ENCODE peak calls at places on chromosomes 16 and 17, in four cellular contexts. J is GM12878, H is H1, U is HepG2. R is an unnamed sample.

GRCh38 chr16:49462989-49463371 is 89.4 kb downstream of the C16orf78 start:
- DNase-seq in J (no peak), H (no peak), U (no peak), R (no peak)

GRCh38 chr16:56366945-56367344 is 58.4 kb downstream of the AMFR start:
- DNase-seq in H (no peak), J (no peak), U (no peak), R (no peak)

GRCh38 chr17:15261063-15261817 is 3.9 kb downstream of the PMP22 start:
- DNase-seq in J (no peak), U (peak), H (no peak), R (no peak)

GRCh38 chr16:68085259-68086071 is at the start of gene NFATC3:
- DNase-seq in H (peak), U (peak), J (no peak), R (peak)

GRCh38 chr17:78058001-78058400 is 70.6 kb downstream of the TMC6 start:
- DNase-seq in J (no peak), H (no peak), U (no peak), R (no peak)

GRCh38 chr16:81590714-81591537 is 146.3 kb downstream of the CMIP start:
- DNase-seq in U (no peak), J (no peak), H (no peak), R (no peak)

GRCh38 chr17:59230765-59231164 is 10.5 kb downstream of the GDPD1 start:
- DNase-seq in J (no peak), H (no peak), U (no peak), R (no peak)

GRCh38 chr17:69684251-69684650 is 269.8 kb downstream of the MAP2K6 start:
- DNase-seq in J (no peak), U (no peak), H (no peak), R (no peak)

GRCh38 chr16:24539850-24540484 is 601 bp downstream of the RBBP6 start:
- DNase-seq in H (no peak), J (no peak), U (no peak), R (no peak)

GRCh38 chr16:48008011-48008410 is 147.8 kb downstream of the ABCC12 start:
- DNase-seq in J (no peak), H (no peak), U (no peak), R (no peak)

GRCh38 chr17:22516861-22517636 is 824.7 kb downstream of the KCNJ18 start:
- DNase-seq in J (no peak), U (no peak), H (no peak), R (no peak)

DNA sequence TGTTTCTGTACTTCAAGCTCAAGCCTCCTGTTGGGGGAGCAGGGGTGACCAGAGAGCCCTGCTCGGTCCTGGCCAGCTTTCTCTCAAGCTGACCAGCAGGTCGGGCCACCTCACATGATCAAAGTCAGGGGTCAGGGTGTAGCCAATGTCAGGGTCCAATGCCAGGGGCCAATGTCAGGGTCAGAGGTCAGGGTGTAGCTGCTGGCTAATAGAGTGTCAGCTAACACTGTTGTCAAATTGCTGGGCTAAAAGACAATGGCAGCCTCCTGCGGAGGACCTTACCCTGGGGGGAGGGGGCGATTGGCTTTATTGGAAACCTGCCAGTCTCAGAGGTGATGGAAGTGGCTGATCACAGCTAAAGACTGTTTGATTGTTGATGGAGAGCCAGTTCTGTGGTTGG is 97.2 kb upstream of the ZFHX3 start:
- DNase-seq in U (no peak), J (no peak), H (no peak), R (peak)
- TF ChIP-seq SUZ12 in U (no peak), J (no peak), H (no peak), R (no peak)

GRCh38 chr16:50534091-50534490 is 14.1 kb upstream of the NKD1 start:
- DNase-seq in H (no peak), J (no peak), U (no peak), R (no peak)

GRCh38 chr16:50534556-50534955 is 13.6 kb upstream of the NKD1 start:
- DNase-seq in U (no peak), J (no peak), H (no peak), R (no peak)

GRCh38 chr16:50534958-50535357 is 13.2 kb upstream of the NKD1 start:
- DNase-seq in H (no peak), J (no peak), U (no peak), R (no peak)

GRCh38 chr16:50537533-50538290 is 10.5 kb upstream of the NKD1 start:
- DNase-seq in U (no peak), H (no peak), J (no peak), R (no peak)

DNA sequence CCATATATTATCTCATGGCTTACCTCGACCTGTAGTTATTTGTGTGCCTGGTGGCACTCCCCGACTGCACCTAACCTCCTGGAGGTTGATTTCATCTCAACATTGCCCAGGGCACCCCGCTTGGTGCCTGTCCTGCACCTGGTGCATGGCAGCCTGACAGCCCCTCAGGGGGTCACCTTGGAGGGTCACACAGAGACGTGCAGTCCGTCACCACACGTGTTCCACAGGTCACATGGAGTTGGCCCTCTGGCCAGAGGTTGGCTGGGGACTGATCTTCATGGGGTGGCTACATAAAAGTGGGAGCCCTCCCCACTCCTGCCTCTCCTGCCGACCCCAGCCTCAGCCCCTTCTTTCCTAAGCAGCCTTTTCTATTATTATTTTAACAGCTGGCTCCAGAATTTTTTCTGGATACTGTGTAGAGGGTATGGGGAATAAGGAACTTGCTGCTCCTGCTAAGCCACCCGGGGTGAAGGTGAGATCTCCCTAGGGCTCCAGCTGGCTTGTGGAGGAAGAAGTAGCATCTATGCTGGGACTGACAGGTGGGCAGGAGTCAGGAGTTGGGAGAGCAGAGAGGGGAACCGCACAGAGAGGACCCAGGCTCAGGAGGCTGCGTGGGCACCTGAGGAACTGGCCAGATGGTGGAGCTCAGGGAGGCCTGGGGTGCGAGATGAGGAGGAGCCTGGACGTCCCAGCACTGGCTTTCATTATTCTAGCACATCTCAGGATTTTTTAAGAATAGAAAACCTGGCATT is 12.5 kb upstream of the NKD1 start:
- DNase-seq in J (no peak), U (no peak), H (no peak), R (no peak)
- TF ChIP-seq YY1 in J (no peak), U (no peak), H (no peak), R (no peak)

DNA sequence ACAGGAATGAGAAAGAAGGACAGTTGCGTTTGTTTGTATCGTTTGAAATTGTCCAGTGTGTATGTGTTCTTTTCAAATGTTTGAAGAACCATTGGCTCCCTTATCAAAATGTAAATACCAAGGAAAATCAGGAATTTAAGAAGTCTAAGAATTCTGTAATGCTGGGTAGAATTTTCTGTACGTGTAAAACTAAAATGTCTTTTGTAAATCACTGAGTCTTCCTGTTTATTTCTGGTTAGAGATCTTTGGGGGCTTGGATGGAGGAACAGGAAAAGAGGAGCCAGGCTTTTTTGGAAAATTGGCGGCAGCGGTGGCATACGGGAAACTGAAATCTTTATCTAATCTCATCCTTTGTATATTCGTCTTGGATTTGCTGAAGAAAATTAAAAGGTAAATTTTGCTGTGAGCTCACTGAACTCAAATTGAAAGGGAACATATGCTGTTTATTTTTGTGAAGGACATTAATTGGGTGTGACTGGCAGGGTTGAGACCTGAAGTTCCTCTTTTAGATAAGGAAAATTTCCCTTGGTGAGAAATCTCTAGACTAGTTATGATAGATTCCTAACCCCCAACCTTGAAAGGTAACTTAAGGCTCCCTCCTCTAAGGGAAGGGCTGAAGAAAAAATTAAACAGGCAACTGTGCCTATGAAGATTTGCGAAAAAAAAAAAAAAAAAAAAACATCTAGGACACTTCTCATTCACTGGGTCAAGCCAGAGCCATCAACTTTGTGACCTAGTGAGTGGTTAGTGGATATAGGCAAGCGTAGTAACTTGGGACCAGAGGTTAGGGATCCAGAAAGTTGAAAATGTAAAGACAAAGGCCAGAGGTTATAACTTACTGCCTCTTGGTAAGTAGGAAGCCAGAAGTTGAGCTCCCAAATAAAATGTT is 10.8 kb downstream of the TAT start:
- DNase-seq in J (peak), H (no peak), U (no peak), R (no peak)
- H3K9ac ChIP-seq in J (peak), H (peak), U (peak), R (peak)

GRCh38 chr17:17722906-17723353 is 41.7 kb downstream of the RAI1 start:
- DNase-seq in H (no peak), J (no peak), U (no peak), R (no peak)

GRCh38 chr17:17724991-17725852 is 44.0 kb downstream of the RAI1 start:
- DNase-seq in H (no peak), J (no peak), U (no peak), R (no peak)

GRCh38 chr17:17723354-17724261 is 42.4 kb downstream of the RAI1 start:
- DNase-seq in H (no peak), U (no peak), J (no peak), R (no peak)

GRCh38 chr17:17725853-17726720 is 44.8 kb downstream of the RAI1 start:
- DNase-seq in U (no peak), J (no peak), H (no peak), R (no peak)

DNA sequence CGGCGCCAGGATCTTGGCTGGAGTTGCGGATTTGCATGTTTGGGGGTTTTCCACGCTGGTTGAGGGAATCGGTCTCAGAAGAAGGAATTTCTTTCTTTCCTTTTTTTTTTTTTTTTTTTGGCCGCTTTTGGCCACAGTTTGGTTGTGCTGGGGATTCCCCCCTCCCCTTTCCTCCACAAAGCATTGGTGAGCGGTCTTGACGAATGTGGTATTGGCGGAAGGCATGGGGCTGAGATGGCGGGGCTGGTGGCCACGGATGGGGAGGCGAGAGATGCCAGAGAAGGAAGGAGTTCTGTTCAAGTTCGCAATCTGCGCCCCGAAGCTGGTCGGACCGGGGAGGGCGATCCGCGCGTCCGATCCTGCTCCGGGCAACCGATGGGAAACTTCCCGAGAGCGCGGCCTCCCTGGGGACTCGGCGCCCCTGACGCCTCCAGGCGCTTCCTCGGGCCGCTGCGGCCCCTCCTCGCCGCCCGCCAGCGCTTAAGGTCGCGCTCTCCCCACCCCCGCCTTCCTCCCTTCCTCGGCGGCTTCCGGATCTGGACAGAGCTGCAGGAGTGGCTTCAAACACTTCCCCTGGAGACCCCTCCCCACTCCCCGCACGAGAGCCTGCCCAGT is 43.2 kb downstream of the RAI1 start:
- DNase-seq in H (no peak), J (no peak), U (no peak), R (no peak)
- TF ChIP-seq SUZ12 in H (no peak), J (no peak), U (no peak), R (no peak)

DNA sequence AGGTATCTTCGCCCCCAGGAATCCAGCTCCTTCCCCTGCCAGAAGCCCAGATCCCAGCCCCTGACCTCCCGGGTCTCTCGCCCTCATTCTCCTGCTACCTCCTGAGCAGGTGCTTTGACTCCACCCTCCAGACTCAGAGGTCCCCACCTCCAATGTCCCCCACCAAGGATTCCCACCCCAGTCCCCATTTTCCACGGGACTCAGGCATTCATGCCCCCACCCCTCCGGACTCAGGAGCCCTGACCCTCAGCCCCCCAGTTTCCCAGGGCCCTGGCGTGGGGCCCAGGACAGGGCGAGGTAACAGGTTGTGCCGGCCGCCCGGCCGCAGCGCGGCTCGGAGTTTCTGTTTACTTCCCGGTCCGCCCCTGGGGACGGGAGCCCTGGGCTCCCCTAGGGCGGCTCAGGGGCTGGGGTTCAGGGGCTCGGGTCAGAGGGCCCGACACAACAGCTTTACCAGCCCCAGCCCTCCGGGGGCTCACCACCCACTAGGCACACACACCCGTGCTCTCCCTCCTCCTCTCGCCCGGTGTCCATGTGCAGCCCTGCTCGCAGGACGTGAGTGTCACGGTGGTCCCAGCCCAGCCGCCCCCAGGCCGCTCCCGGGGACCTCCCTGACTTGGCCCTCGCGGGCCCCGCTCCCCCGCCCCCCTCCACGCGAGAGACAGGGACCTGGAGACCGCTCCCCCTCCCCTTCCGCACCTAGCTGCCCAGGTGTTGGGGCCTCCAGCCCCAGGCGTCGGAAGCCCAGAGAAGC is 595 bp downstream of the BICDL2 start:
- DNase-seq in J (no peak), U (no peak), H (no peak), R (no peak)
- TF ChIP-seq YY1 in J (no peak), U (no peak), H (no peak), R (no peak)

GRCh38 chr16:86050111-86050510 is 151.1 kb downstream of the IRF8 start:
- DNase-seq in U (no peak), H (no peak), J (no peak), R (no peak)

GRCh38 chr16:86052115-86052670 is 153.2 kb downstream of the IRF8 start:
- DNase-seq in J (no peak), U (no peak), H (no peak), R (no peak)

GRCh38 chr16:86051376-86052114 is 152.6 kb downstream of the IRF8 start:
- DNase-seq in U (no peak), H (no peak), J (no peak), R (no peak)

GRCh38 chr16:86050591-86051375 is 151.8 kb downstream of the IRF8 start:
- DNase-seq in U (no peak), H (no peak), J (no peak), R (no peak)

DNA sequence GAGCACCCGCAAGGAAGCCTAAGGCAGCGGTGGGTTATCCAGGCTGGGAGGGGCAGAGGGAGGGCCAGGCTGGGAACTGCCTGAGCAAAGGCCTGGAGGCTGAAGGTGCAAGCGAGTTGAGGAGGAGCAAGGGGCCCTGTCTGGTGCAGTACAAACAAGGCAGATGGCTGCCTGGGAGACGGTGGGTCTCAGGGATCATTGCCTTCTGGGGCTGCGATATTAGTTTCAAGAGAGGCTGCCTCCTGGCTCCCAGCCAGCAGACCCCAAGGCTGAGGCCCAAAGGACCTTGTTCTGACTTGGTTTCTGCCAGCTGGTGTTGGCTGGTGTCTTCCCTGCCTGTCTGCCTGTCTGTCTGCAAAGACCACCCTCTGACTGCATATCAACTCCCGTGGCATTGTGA is 154.0 kb downstream of the IRF8 start:
- DNase-seq in H (no peak), J (no peak), U (no peak), R (no peak)
- H3K9ac ChIP-seq in H (no peak), J (no peak), U (no peak), R (peak)

GRCh38 chr17:35541434-35541833 is 4.0 kb upstream of the SLFN12L start:
- DNase-seq in U (no peak), J (no peak), H (no peak), R (no peak)

GRCh38 chr17:35540589-35541404 is 3.3 kb upstream of the SLFN12L start:
- DNase-seq in H (no peak), J (no peak), U (no peak), R (no peak)

GRCh38 chr17:35543856-35544255 is 6.4 kb upstream of the SLFN12L start:
- DNase-seq in U (no peak), H (no peak), J (no peak), R (no peak)

GRCh38 chr17:35545150-35545549 is 7.7 kb upstream of the SLFN12L start:
- DNase-seq in H (no peak), J (no peak), U (no peak), R (no peak)

DNA sequence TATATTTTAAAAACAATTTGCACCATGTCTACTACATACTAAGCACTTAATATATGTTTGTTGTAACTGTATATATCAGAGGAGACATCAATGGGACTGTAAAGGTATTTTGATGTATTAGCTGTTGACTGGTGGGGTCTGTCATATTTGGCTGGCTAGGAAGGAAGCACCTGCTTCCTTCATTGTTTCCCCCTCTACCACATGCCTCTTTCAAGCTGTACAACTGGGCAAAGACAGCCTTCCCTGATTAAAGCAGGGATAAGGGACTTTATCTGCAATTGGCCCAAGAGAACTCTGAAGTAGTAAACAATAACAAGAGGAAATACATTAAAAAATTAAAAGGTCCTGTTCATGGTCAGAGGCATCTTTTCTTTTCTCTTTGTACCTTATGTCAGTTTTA is 5.5 kb upstream of the SLFN12L start:
- DNase-seq in U (no peak), J (no peak), H (no peak), R (no peak)
- TF ChIP-seq SUZ12 in U (no peak), J (no peak), H (no peak), R (no peak)

GRCh38 chr16:84514874-84515835 is 10.7 kb upstream of the MEAK7 start:
- DNase-seq in U (peak), J (peak), H (no peak), R (no peak)
- TF ChIP-seq YY1 in U (no peak), J (peak), H (no peak), R (no peak)